ENCODE peak calls at places on chromosomes 2 and 18, in eight cellular contexts. Y is fibroblast of lung; B is neural progenitor cell; H is brain microvascular endothelial cell; V is endothelial cell of umbilical vein; E is CD8-positive, alpha-beta T cell; L is prostate gland; K is HCT116. D is an unnamed sample. For H3K36me3 and H3K27me3, the result is how much of the 10 kb centered on the place peaks cover.

GRCh38 chr2:170229744-170230143 is 51.8 kb downstream of the MYO3B start:
- DNase-seq in V (no peak), H (no peak), Y (no peak), L (no peak), B (no peak), E (no peak), K (no peak), D (peak)

GRCh38 chr2:47034973-47035609 is 119.5 kb upstream of the MCFD2 start:
- DNase-seq in Y (no peak), V (no peak), B (peak), H (no peak), E (no peak), L (no peak), K (no peak), D (no peak)

GRCh38 chr2:162126145-162126926 is 25.7 kb downstream of the GCG start:
- DNase-seq in K (no peak), E (no peak), B (no peak), V (peak), L (no peak), Y (no peak), H (no peak), D (no peak)

GRCh38 chr18:38077219-38077618 is 511.6 kb upstream of the CELF4 start:
- DNase-seq in K (no peak), E (no peak), Y (no peak), V (no peak), L (no peak), B (peak), H (no peak), D (no peak)

GRCh38 chr2:209687261-209687660 is 84.4 kb upstream of the UNC80 start:
- DNase-seq in Y (no peak), V (no peak), H (no peak), B (no peak), E (no peak), L (no peak), K (no peak), D (no peak)

GRCh38 chr18:78762753-78763152 is 216.9 kb upstream of the SALL3 start:
- DNase-seq in H (no peak), B (no peak), Y (no peak), K (no peak), E (no peak), L (no peak), V (no peak), D (no peak)

GRCh38 chr2:14776216-14776615 is 143.7 kb downstream of the LRATD1 start:
- DNase-seq in E (no peak), B (no peak), H (no peak), V (no peak), Y (no peak), K (no peak), L (no peak), D (no peak)

GRCh38 chr18:10482985-10483949 is 28.8 kb downstream of the APCDD1 start:
- DNase-seq in H (no peak), V (no peak), B (no peak), K (no peak), E (no peak), L (no peak), Y (no peak), D (no peak)

GRCh38 chr2:55232863-55233657 is 572 bp downstream of the RPS27A start:
- DNase-seq in L (no peak), Y (peak), B (peak), H (no peak), V (peak), E (peak), K (no peak), D (peak)

GRCh38 chr2:240156435-240157146 is 16.1 kb upstream of the OTOS start:
- DNase-seq in L (no peak), V (no peak), B (no peak), E (no peak), Y (no peak), K (no peak), H (no peak), D (no peak)

GRCh38 chr2:237277151-237277550 is 136.8 kb downstream of the COL6A3 start:
- DNase-seq in V (no peak), E (no peak), L (no peak), B (no peak), H (no peak), Y (no peak), K (no peak), D (no peak)

GRCh38 chr2:202944403-202944802 is 32.3 kb downstream of the CARF start:
- DNase-seq in L (no peak), K (no peak), B (no peak), E (no peak), Y (peak), H (peak), V (no peak), D (no peak)

GRCh38 chr2:83650897-83651296 is 808.2 kb downstream of the SUCLG1 start:
- DNase-seq in E (no peak), L (no peak), B (no peak), Y (peak), V (no peak), H (no peak), K (no peak), D (no peak)

GRCh38 chr2:65607906-65608305 is 175.5 kb upstream of the SPRED2 start:
- DNase-seq in Y (no peak), L (no peak), E (no peak), V (no peak), K (no peak), H (no peak), B (peak), D (no peak)

GRCh38 chr2:158130832-158131473 is 29.3 kb downstream of the UPP2 start:
- DNase-seq in L (no peak), V (no peak), Y (peak), B (no peak), H (no peak), E (no peak), K (no peak), D (peak)

GRCh38 chr2:71700041-71700879 is 246.9 kb downstream of the DYSF start:
- DNase-seq in E (no peak), H (no peak), B (peak), Y (no peak), L (peak), V (no peak), K (no peak), D (no peak)

GRCh38 chr18:44736664-44737063 is 56.0 kb downstream of the SETBP1 start:
- DNase-seq in K (no peak), V (no peak), H (no peak), B (no peak), Y (no peak), L (no peak), E (no peak), D (no peak)

GRCh38 chr18:79853993-79854364 is 56.2 kb downstream of the KCNG2 start:
- DNase-seq in E (no peak), Y (no peak), B (no peak), H (no peak), V (no peak), L (no peak), K (no peak), D (no peak)

GRCh38 chr2:176545627-176546026 is 276.4 kb downstream of the MTX2 start:
- DNase-seq in B (no peak), V (peak), Y (no peak), K (no peak), L (no peak), H (no peak), E (no peak), D (no peak)

GRCh38 chr2:239293450-239294430 is 107.1 kb downstream of the HDAC4 start:
- DNase-seq in B (peak), E (peak), K (no peak), L (no peak), V (no peak), H (no peak), Y (no peak), D (no peak)

GRCh38 chr2:191231995-191232394 is 13.2 kb upstream of the MYO1B start:
- DNase-seq in K (no peak), B (peak), H (no peak), V (no peak), E (no peak), L (no peak), Y (peak), D (no peak)

GRCh38 chr2:150620860-150621259 is 133.4 kb upstream of the RND3 start:
- DNase-seq in V (no peak), K (no peak), B (no peak), Y (no peak), E (no peak), H (peak), L (no peak), D (no peak)

GRCh38 chr2:10359731-10360329 is 57.1 kb downstream of the HPCAL1 start:
- DNase-seq in H (no peak), Y (no peak), L (no peak), K (no peak), V (no peak), E (no peak), B (no peak), D (no peak)

GRCh38 chr18:60295776-60296175 is 76.8 kb downstream of the MC4R start:
- DNase-seq in H (no peak), V (no peak), L (no peak), E (no peak), B (peak), K (no peak), Y (no peak), D (peak)

GRCh38 chr2:188622898-188623297 is 331.2 kb downstream of the GULP1 start:
- DNase-seq in V (no peak), E (no peak), B (no peak), Y (no peak), L (no peak), K (no peak), H (no peak), D (no peak)

DNA sequence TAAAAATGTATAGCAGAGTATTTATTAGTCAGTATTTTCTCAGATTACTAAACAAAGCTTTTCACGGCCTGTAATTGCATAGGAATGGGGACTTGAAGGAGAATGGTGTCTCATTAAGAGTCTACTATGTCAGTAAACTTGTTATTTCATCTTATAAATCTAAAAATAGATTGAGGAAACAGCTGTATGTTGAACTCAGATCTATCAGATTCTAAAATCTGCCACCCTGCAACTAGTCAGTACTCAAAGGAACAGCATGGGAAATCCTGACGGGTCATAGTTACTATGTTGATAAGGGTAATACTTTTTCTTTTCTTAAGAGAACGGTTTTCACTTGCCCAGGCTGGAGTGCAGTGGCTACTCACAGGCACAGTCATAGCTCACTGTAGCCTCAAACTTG is 70.2 kb upstream of the EMILIN2 start:
- DNase-seq in V (peak), L (no peak), H (no peak), E (no peak), Y (no peak), K (no peak), B (no peak), D (no peak)
- H3K36me3 ChIP-seq in V (under half), L (under half), H (under half), E (half or more), Y (under half), K (under half), B (under half), D (under half)

GRCh38 chr2:44952143-44952805 is 10.8 kb downstream of the SIX3 start:
- DNase-seq in K (peak), L (no peak), Y (peak), B (peak), V (peak), E (no peak), H (peak), D (peak)

GRCh38 chr2:44951714-44952113 is 10.2 kb downstream of the SIX3 start:
- DNase-seq in V (no peak), B (peak), E (no peak), K (no peak), H (no peak), Y (no peak), L (no peak), D (no peak)

GRCh38 chr2:44954306-44954901 is 12.9 kb downstream of the SIX3 start:
- DNase-seq in H (no peak), K (no peak), E (no peak), V (no peak), L (no peak), Y (no peak), B (no peak), D (no peak)

GRCh38 chr2:44953686-44953976 is 12.1 kb downstream of the SIX3 start:
- DNase-seq in H (no peak), V (no peak), E (no peak), Y (no peak), L (no peak), K (no peak), B (no peak), D (no peak)

DNA sequence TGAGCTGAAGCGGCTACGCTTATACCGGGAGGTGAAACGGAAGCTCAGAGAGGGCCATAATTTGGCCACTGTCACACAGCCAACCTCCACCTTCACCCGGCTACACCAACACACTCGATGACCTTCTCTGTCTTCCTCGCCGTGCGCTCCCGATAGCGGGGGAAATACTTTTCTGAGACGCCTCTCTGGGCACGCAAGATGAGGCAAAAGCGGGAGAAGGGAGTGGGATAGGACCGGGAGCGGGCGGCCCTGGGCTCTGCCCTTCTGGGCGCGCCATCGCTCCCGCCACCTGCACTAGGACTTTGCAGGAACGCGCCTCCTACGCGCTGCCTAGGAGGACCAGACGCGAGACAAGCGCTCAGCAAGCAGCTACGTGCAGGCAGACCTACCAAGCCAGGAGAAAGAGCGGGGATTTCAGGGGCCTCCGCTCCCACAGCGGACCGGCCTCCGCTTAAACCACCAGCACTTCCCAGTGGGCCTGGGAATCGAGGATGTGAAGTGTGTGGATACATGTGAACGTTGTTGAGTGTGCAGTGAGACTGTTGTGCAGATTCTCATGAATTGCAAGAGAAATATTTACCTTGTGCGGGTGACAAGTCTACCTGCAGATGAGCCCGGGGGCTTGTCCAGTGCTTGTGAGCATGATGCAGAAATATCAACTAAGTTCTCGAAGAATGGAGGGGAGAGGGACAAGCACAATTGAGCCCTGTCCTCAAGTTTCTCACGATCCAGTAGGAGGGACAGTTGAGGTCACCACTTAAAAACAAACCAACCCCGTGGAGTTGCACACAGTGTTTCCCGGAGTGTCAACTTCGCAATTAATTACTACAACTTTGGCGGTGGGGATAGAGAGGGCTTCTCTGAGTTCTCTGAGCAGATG is 11.5 kb downstream of the SIX3 start:
- DNase-seq in E (no peak), K (no peak), V (peak), L (no peak), B (peak), H (no peak), Y (no peak), D (no peak)
- H3K27me3 ChIP-seq in E (under half), K (under half), V (half or more), L (under half), B (half or more), H (half or more), Y (half or more), D (half or more)

DNA sequence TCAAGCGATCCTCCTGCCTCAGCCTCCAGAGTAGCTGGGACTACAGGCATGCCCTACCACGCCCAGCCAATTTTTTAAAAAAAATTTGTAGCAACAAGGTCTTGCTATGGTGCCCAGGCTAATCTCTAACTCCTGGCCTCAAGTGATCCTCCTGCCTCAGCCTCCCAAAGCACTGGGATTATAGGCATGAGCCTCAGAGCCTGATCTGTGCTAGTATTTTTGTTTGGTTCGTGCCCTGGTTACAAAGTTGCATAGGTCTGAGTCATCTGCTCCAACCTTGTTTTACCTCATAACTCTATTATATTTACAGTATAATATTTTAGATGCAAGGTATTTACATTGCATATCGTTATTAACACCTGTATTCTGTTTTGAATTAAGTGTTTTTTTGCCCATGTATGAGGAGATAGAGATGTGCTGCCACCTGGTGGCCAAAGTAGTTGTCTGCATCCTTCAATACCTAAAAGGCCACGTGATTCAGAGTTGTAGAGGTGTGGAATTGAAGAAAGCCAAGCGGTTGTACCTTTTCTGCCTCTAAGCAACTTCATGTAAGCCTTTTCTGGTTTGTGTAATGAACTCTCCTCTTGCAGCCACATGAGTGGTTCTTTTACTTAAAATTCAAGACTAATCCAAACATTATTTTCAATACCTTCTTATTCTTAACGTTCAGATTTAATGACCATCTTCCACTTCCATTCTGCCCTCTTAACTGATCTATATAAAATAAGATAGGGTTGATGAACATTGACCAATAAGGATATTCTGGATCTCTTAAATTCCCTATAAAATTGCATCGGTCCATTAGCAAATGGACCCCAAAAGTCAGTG is 19.9 kb upstream of the CABYR start:
- DNase-seq in K (peak), H (peak), V (peak), E (peak), Y (peak), B (peak), L (peak), D (peak)
- H3K36me3 ChIP-seq in K (under half), H (under half), V (under half), E (under half), Y (under half), B (under half), L (under half), D (under half)

GRCh38 chr2:114076961-114077360 is 187.1 kb downstream of the ACTR3 start:
- DNase-seq in Y (no peak), K (no peak), L (no peak), E (no peak), B (no peak), H (no peak), V (no peak), D (no peak)
- H3K27me3 ChIP-seq in Y (under half), K (under half), L (under half), E (under half), B (under half), H (under half), V (under half), D (under half)

D was measured in small intestine.